ENCODE peak calls at places on chromosomes 6 and 20, in six cellular contexts. B is fibroblast of lung; E is breast epithelium; X is OCI-LY7; N is CD4-positive, alpha-beta memory T cell; V is SK-N-MC. P is an unnamed sample.
A peak's percentile ranks its signal among the peaks of the same experiment; 100 is the strongest.

GRCh38 chr6:42045538-42046460 is 4.5 kb upstream of the TAF8 start:
- DNase-seq in N (peak; percentile 90), X (peak; percentile 67), E (peak; percentile 97), V (peak; percentile 95), B (peak; percentile 74), P (peak; percentile 91)

GRCh38 chr20:40970218-40970617 is 58.4 kb upstream of the TOP1 start:
- DNase-seq in B (no peak), V (no peak), X (no peak), E (no peak), N (no peak), P (no peak)

GRCh38 chr6:56954389-56955170 is at the start of gene BEND6:
- DNase-seq in X (no peak), B (peak; percentile 89), E (no peak), V (no peak), N (peak; percentile 40), P (peak; percentile 52)

GRCh38 chr20:34511891-34512265 is 4.3 kb upstream of the DYNLRB1 start:
- DNase-seq in X (no peak), N (no peak), V (no peak), E (no peak), B (no peak), P (no peak)

GRCh38 chr20:23449400-23449799 is 3.3 kb downstream of the CST11 start:
- DNase-seq in B (peak; percentile 1), N (no peak), V (no peak), E (no peak), X (no peak), P (no peak)

GRCh38 chr20:10674684-10675455 is 1.1 kb upstream of the JAG1 start:
- DNase-seq in X (peak; percentile 76), N (no peak), E (peak; percentile 77), V (no peak), B (peak; percentile 62), P (no peak)

GRCh38 chr6:105862936-105863603 is 223.1 kb upstream of the PRDM1 start:
- DNase-seq in X (peak; percentile 72), V (no peak), N (no peak), B (no peak), E (no peak), P (no peak)

GRCh38 chr6:18465410-18466154 is 78.4 kb downstream of the RNF144B start:
- DNase-seq in E (no peak), V (no peak), N (no peak), X (no peak), B (no peak), P (no peak)

GRCh38 chr6:125273965-125274364 is 27.8 kb downstream of the HDDC2 start:
- DNase-seq in E (no peak), X (no peak), V (no peak), B (peak; percentile 82), N (no peak), P (no peak)

GRCh38 chr6:148287979-148288378 is 54.7 kb upstream of the SASH1 start:
- DNase-seq in V (no peak), N (no peak), E (no peak), X (no peak), B (no peak), P (no peak)

GRCh38 chr6:52543262-52543661 is 33.6 kb downstream of the TRAM2 start:
- DNase-seq in X (no peak), N (no peak), V (no peak), B (peak; percentile 34), E (no peak), P (no peak)

GRCh38 chr6:52545050-52545843 is 31.6 kb downstream of the TRAM2 start:
- DNase-seq in B (peak; percentile 65), N (no peak), V (no peak), X (no peak), E (no peak), P (no peak)

GRCh38 chr6:52543729-52544324 is 33.0 kb downstream of the TRAM2 start:
- DNase-seq in B (peak; percentile 77), N (no peak), X (no peak), E (no peak), V (no peak), P (no peak)

GRCh38 chr6:52545844-52546119 is 31.1 kb downstream of the TRAM2 start:
- DNase-seq in X (no peak), E (no peak), V (no peak), B (no peak), N (no peak), P (no peak)

DNA sequence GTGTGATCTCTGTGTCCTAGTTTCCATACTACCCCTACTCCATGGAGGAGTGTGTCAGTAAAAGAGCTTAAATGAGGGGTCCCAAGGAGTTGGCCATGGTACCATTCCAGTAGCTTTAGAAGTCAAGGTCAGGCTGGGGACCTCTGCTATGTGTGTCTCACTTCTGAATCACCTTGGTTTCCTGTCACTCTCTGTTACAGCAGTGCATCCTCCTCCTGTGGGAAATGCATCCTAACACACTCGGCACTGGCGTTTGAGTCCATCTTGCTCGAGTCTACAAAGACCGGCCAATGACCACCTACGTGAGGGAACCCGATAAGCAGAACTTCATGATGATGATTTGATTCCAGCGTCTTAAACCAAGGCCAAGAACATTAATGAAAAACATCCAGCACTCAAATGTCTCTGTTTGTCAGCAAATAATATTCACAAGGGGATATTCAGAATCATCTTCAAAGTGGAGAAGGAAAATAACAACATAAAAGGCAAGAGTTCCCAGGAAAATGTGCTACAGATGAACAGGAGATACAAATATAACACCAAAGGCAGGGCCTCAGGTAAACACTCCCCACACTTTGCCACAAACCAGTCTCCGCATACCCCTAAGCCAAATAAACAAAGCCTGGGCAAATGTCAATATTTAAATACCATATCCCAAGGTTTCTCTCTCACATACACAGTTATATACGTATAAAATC is 32.4 kb downstream of the TRAM2 start:
- DNase-seq in B (peak; percentile 42), E (no peak), X (no peak), V (no peak), N (no peak), P (no peak)
- H3K27ac ChIP-seq in B (peak overlapping the region; percentile 82), E (peak overlapping the region; percentile 83), X (no peak overlapping the region), V (no peak overlapping the region), N (no peak overlapping the region), P (no peak overlapping the region)

DNA sequence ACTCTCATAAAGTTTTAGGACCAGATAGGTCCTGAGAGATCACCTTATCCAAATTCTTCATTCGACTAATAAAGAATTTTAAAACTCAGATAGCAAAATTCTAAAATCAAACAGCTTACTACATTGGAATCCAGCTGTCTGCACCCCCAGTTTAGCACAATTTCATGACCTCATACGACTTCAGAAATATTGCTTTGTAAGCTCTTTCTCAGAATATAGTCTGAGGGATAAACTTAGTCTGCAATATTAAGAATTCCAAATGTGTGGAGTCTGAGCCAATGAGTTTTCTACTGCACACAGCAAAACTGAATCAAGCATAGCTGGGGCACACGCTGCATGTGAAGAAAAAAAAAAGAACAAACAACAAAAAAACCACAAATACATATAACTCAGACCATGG is 541.6 kb upstream of the CHD6 start:
- DNase-seq in B (no peak), X (no peak), N (no peak), E (no peak), V (no peak), P (no peak)
- H3K27ac ChIP-seq in B (no peak overlapping the region), X (no peak overlapping the region), N (no peak overlapping the region), E (no peak overlapping the region), V (no peak overlapping the region), P (no peak overlapping the region)

GRCh38 chr6:40930555-40930954 is 108.5 kb downstream of the UNC5CL start:
- DNase-seq in V (no peak), X (no peak), E (no peak), B (no peak), N (no peak), P (no peak)

GRCh38 chr6:40930045-40930444 is 109.0 kb downstream of the UNC5CL start:
- DNase-seq in E (no peak), N (no peak), B (no peak), X (no peak), V (no peak), P (no peak)

GRCh38 chr6:40932953-40933352 is 106.1 kb downstream of the UNC5CL start:
- DNase-seq in N (no peak), X (no peak), V (no peak), B (no peak), E (no peak), P (no peak)

GRCh38 chr6:40932366-40932765 is 106.7 kb downstream of the UNC5CL start:
- DNase-seq in V (no peak), X (no peak), B (no peak), E (no peak), N (no peak), P (no peak)

GRCh38 chr6:40931927-40932326 is 107.1 kb downstream of the UNC5CL start:
- DNase-seq in V (no peak), X (no peak), B (peak; percentile 58), N (no peak), E (no peak), P (no peak)
- H3K27ac ChIP-seq in V (no peak overlapping the region), X (no peak overlapping the region), B (no peak overlapping the region), N (no peak overlapping the region), E (no peak overlapping the region), P (no peak overlapping the region)

DNA sequence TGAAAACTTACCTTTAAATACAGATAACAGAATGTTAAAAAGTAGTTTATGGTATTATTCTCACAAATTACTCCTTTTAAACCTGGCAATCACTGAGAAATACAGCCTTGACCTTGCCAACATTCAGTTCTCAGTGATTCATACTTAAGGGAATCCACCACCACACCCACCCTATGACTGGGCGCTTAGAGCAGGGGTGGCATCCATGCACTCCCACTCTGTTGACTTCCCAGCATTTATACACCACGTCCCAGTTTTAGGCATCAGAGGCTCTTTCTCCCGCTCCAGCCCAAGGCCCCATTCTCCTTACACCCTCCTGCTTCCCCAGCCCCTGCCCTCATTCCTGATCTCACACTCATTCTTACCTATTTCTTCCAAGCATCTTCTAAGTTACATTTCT is 16.3 kb downstream of the TRAF3IP2 start:
- DNase-seq in E (no peak), X (no peak), N (no peak), V (no peak), B (peak; percentile 94), P (no peak)
- H3K27ac ChIP-seq in E (peak overlapping the region; percentile 71), X (no peak overlapping the region), N (no peak overlapping the region), V (no peak overlapping the region), B (peak overlapping the region; percentile 98), P (no peak overlapping the region)

GRCh38 chr6:62626661-62627060 is 340.6 kb upstream of the KHDRBS2 start:
- DNase-seq in X (no peak), N (no peak), E (no peak), B (no peak), V (no peak), P (no peak)

GRCh38 chr6:62623851-62624532 is 338.0 kb upstream of the KHDRBS2 start:
- DNase-seq in N (no peak), X (no peak), B (no peak), V (no peak), E (no peak), P (no peak)
- H3K27ac ChIP-seq in N (no peak overlapping the region), X (no peak overlapping the region), B (no peak overlapping the region), V (no peak overlapping the region), E (no peak overlapping the region), P (no peak overlapping the region)

GRCh38 chr20:53902968-53903651 is 167.3 kb downstream of the BCAS1 start:
- DNase-seq in V (no peak), N (no peak), E (no peak), X (no peak), B (no peak), P (no peak)
- H3K27ac ChIP-seq in V (no peak overlapping the region), N (no peak overlapping the region), E (no peak overlapping the region), X (no peak overlapping the region), B (no peak overlapping the region), P (no peak overlapping the region)